ENCODE peak calls at places on chromosome 22, in ten cellular contexts. S is adipocyte, V is right atrium auricular region, M is HAP-1, B is GM23338, I is neuronal stem cell, E is pancreas, Z is heart right ventricle, G is tibial nerve, L is tibial artery. D is an unnamed sample. For H3K4me1 and H3K36me3, the result is how much of the 10 kb centered on the place peaks cover.

GRCh38 chr22:31739795-31740201 is 10.1 kb downstream of the PRR14L start:
- DNase-seq in S (no peak), V (no peak), M (no peak), B (no peak), I (no peak), E (peak), Z (no peak), G (no peak), L (no peak), D (no peak)

GRCh38 chr22:44351685-44352377 is 39.1 kb upstream of the SHISAL1 start:
- DNase-seq in S (peak), V (peak), M (peak), B (peak), I (no peak), E (no peak), Z (no peak), G (no peak), L (no peak), D (no peak)

GRCh38 chr22:24435861-24436351 is 8.5 kb downstream of the ADORA2A start:
- DNase-seq in S (no peak), V (no peak), M (no peak), B (no peak), I (no peak), E (no peak), Z (no peak), G (no peak), L (no peak), D (peak)

GRCh38 chr22:23218867-23219251 is 38.5 kb downstream of the BCR start:
- DNase-seq in S (peak), V (no peak), M (peak), B (peak), I (no peak), E (peak), Z (no peak), G (no peak), L (no peak), D (no peak)

GRCh38 chr22:43375951-43376455 is 32.8 kb upstream of the SCUBE1 start:
- DNase-seq in S (no peak), V (no peak), M (no peak), B (no peak), I (no peak), E (no peak), Z (no peak), G (no peak), L (no peak), D (no peak)

GRCh38 chr22:44108076-44108475 is 72.6 kb upstream of the PARVG start:
- DNase-seq in S (no peak), V (no peak), M (peak), B (no peak), I (no peak), E (no peak), Z (no peak), G (no peak), L (no peak), D (peak)

GRCh38 chr22:41288245-41288946 is 2.4 kb upstream of the RANGAP1 start:
- DNase-seq in S (peak), V (no peak), M (no peak), B (peak), I (no peak), E (peak), Z (peak), G (no peak), L (no peak), D (no peak)

GRCh38 chr22:23539135-23539838 is 40.8 kb downstream of the IGLL1 start:
- DNase-seq in S (peak), V (peak), M (peak), B (peak), I (peak), E (peak), Z (peak), G (peak), L (peak), D (peak)

GRCh38 chr22:48475661-48476345 is 1351.9 kb downstream of the BRD1 start:
- DNase-seq in S (no peak), V (no peak), M (no peak), B (no peak), I (no peak), E (no peak), Z (no peak), G (no peak), L (no peak), D (no peak)

GRCh38 chr22:43956805-43957463 is 1.7 kb downstream of the SAMM50 start:
- DNase-seq in S (no peak), V (no peak), M (no peak), B (peak), I (no peak), E (no peak), Z (peak), G (no peak), L (no peak), D (no peak)

GRCh38 chr22:26259510-26259909 is 90.2 kb downstream of the SEZ6L start:
- DNase-seq in S (peak), V (no peak), M (peak), B (peak), I (peak), E (no peak), Z (peak), G (no peak), L (no peak), D (peak)

GRCh38 chr22:44625421-44625760 is 76.6 kb upstream of the PRR5 start:
- DNase-seq in S (no peak), V (no peak), M (no peak), B (no peak), I (no peak), E (no peak), Z (no peak), G (no peak), L (no peak), D (no peak)

GRCh38 chr22:47782461-47783075 is 1020.1 kb downstream of the TBC1D22A start:
- DNase-seq in S (no peak), V (peak), M (no peak), B (no peak), I (no peak), E (no peak), Z (no peak), G (no peak), L (no peak), D (no peak)

GRCh38 chr22:30541979-30542810 is 4.3 kb downstream of the SEC14L6 start:
- DNase-seq in S (peak), V (no peak), M (no peak), B (peak), I (peak), E (peak), Z (no peak), G (no peak), L (no peak), D (no peak)

GRCh38 chr22:45185718-45186511 is 22.2 kb downstream of the NUP50 start:
- DNase-seq in S (no peak), V (no peak), M (no peak), B (no peak), I (no peak), E (no peak), Z (no peak), G (no peak), L (no peak), D (no peak)

GRCh38 chr22:41367039-41367679 is 14.6 kb upstream of the TEF start:
- DNase-seq in S (peak), V (peak), M (peak), B (peak), I (no peak), E (peak), Z (peak), G (peak), L (peak), D (peak)

GRCh38 chr22:27554106-27554814 is 247.3 kb downstream of the MN1 start:
- DNase-seq in S (peak), V (no peak), M (peak), B (no peak), I (no peak), E (no peak), Z (no peak), G (no peak), L (no peak), D (no peak)

GRCh38 chr22:23117890-23118646 is 23.7 kb downstream of the RSPH14 start:
- DNase-seq in S (no peak), V (no peak), M (no peak), B (no peak), I (no peak), E (no peak), Z (no peak), G (no peak), L (no peak), D (no peak)

GRCh38 chr22:20424553-20424936 is 13.1 kb downstream of the SCARF2 start:
- DNase-seq in S (no peak), V (no peak), M (no peak), B (no peak), I (no peak), E (no peak), Z (no peak), G (no peak), L (no peak), D (no peak)

GRCh38 chr22:17706451-17706900 is 67.8 kb downstream of the BID start:
- DNase-seq in S (peak), V (no peak), M (no peak), B (peak), I (no peak), E (no peak), Z (peak), G (peak), L (peak), D (peak)

GRCh38 chr22:30830907-30831306 is 136.2 kb downstream of the OSBP2 start:
- DNase-seq in S (peak), V (no peak), M (no peak), B (peak), I (no peak), E (no peak), Z (peak), G (no peak), L (no peak), D (peak)

GRCh38 chr22:40385041-40385782 is 14.8 kb downstream of the SGSM3 start:
- DNase-seq in S (no peak), V (no peak), M (no peak), B (no peak), I (no peak), E (no peak), Z (no peak), G (no peak), L (no peak), D (no peak)

GRCh38 chr22:48079505-48080295 is 1317.2 kb downstream of the TBC1D22A start:
- DNase-seq in S (no peak), V (no peak), M (no peak), B (no peak), I (no peak), E (no peak), Z (no peak), G (no peak), L (no peak), D (no peak)

GRCh38 chr22:42708393-42708792 is 12.3 kb downstream of the A4GALT start:
- DNase-seq in S (no peak), V (no peak), M (no peak), B (no peak), I (no peak), E (no peak), Z (no peak), G (no peak), L (no peak), D (no peak)

GRCh38 chr22:32615874-32616564 is 141.4 kb downstream of the FBXO7 start:
- DNase-seq in S (no peak), V (no peak), M (peak), B (peak), I (no peak), E (no peak), Z (no peak), G (no peak), L (no peak), D (no peak)

GRCh38 chr22:19948057-19948760 is 6.6 kb upstream of the TXNRD2 start:
- DNase-seq in S (no peak), V (no peak), M (no peak), B (no peak), I (no peak), E (no peak), Z (no peak), G (no peak), L (no peak), D (no peak)

GRCh38 chr22:43392385-43392989 is 19.3 kb upstream of the MPPED1 start:
- DNase-seq in S (no peak), V (no peak), M (no peak), B (no peak), I (no peak), E (no peak), Z (no peak), G (no peak), L (no peak), D (no peak)

GRCh38 chr22:47561115-47561675 is 798.7 kb downstream of the TBC1D22A start:
- DNase-seq in S (no peak), V (no peak), M (no peak), B (no peak), I (no peak), E (no peak), Z (no peak), G (no peak), L (no peak), D (no peak)

GRCh38 chr22:17087176-17088131 is 2.7 kb downstream of the IL17RA start:
- DNase-seq in S (peak), V (no peak), M (no peak), B (no peak), I (no peak), E (no peak), Z (no peak), G (no peak), L (no peak), D (no peak)

GRCh38 chr22:42645938-42646568 is 3.1 kb downstream of the CYB5R3 start:
- DNase-seq in S (no peak), V (no peak), M (no peak), B (no peak), I (no peak), E (no peak), Z (no peak), G (no peak), L (no peak), D (no peak)

GRCh38 chr22:42928969-42929837 is 72.1 kb upstream of the ARFGAP3 start:
- DNase-seq in S (peak), V (peak), M (no peak), B (no peak), I (no peak), E (no peak), Z (no peak), G (peak), L (peak), D (no peak)

GRCh38 chr22:30422481-30423295 is 2.9 kb upstream of the MTFP1 start:
- DNase-seq in S (peak), V (peak), M (peak), B (peak), I (peak), E (peak), Z (peak), G (peak), L (peak), D (peak)

GRCh38 chr22:46429327-46429853 is 93.9 kb downstream of the TRMU start:
- DNase-seq in S (no peak), V (no peak), M (no peak), B (no peak), I (no peak), E (no peak), Z (no peak), G (no peak), L (no peak), D (no peak)
- H3K4me1 ChIP-seq in S (under half), V (under half), M (under half), B (under half), I (under half), E (under half), Z (under half), G (under half), L (under half), D (under half)

GRCh38 chr22:21686193-21686608 is 20.4 kb downstream of the PPIL2 start:
- DNase-seq in S (no peak), V (no peak), M (no peak), B (no peak), I (no peak), E (no peak), Z (no peak), G (no peak), L (no peak), D (no peak)

GRCh38 chr22:21687685-21688259 is 22.0 kb downstream of the PPIL2 start:
- DNase-seq in S (no peak), V (no peak), M (no peak), B (no peak), I (no peak), E (no peak), Z (no peak), G (no peak), L (no peak), D (no peak)

GRCh38 chr22:21688341-21688705 is 22.5 kb downstream of the PPIL2 start:
- DNase-seq in S (no peak), V (no peak), M (no peak), B (no peak), I (no peak), E (no peak), Z (no peak), G (no peak), L (no peak), D (no peak)

GRCh38 chr22:21685164-21685513 is 19.3 kb downstream of the PPIL2 start:
- DNase-seq in S (no peak), V (no peak), M (no peak), B (no peak), I (no peak), E (no peak), Z (no peak), G (no peak), L (no peak), D (no peak)

GRCh38 chr22:21686634-21687393 is 21.0 kb downstream of the PPIL2 start:
- DNase-seq in S (no peak), V (no peak), M (no peak), B (no peak), I (no peak), E (peak), Z (no peak), G (no peak), L (no peak), D (no peak)
- H3K36me3 ChIP-seq in S (half or more), V (half or more), M (under half), B (under half), I (under half), E (under half), Z (under half), G (half or more), L (half or more), D (half or more)

GRCh38 chr22:37318255-37319109 is 36.2 kb downstream of the CYTH4 start:
- DNase-seq in S (no peak), V (no peak), M (no peak), B (no peak), I (no peak), E (no peak), Z (no peak), G (no peak), L (no peak), D (peak)
- H3K4me1 ChIP-seq in S (under half), V (under half), M (under half), B (under half), I (under half), E (under half), Z (under half), G (under half), L (under half), D (under half)

GRCh38 chr22:49787861-49788260 is 39.8 kb downstream of the BRD1 start:
- DNase-seq in S (no peak), V (no peak), M (no peak), B (no peak), I (no peak), E (no peak), Z (no peak), G (no peak), L (no peak), D (no peak)
- H3K36me3 ChIP-seq in S (half or more), V (under half), M (half or more), B (under half), I (half or more), E (under half), Z (under half), G (half or more), L (half or more), D (half or more)

GRCh38 chr22:49479566-49479965 is 348.1 kb downstream of the BRD1 start:
- DNase-seq in S (no peak), V (no peak), M (no peak), B (no peak), I (no peak), E (no peak), Z (no peak), G (no peak), L (no peak), D (no peak)
- H3K4me1 ChIP-seq in S (under half), V (under half), M (under half), B (under half), I (under half), E (under half), Z (under half), G (under half), L (under half), D (under half)

DNA sequence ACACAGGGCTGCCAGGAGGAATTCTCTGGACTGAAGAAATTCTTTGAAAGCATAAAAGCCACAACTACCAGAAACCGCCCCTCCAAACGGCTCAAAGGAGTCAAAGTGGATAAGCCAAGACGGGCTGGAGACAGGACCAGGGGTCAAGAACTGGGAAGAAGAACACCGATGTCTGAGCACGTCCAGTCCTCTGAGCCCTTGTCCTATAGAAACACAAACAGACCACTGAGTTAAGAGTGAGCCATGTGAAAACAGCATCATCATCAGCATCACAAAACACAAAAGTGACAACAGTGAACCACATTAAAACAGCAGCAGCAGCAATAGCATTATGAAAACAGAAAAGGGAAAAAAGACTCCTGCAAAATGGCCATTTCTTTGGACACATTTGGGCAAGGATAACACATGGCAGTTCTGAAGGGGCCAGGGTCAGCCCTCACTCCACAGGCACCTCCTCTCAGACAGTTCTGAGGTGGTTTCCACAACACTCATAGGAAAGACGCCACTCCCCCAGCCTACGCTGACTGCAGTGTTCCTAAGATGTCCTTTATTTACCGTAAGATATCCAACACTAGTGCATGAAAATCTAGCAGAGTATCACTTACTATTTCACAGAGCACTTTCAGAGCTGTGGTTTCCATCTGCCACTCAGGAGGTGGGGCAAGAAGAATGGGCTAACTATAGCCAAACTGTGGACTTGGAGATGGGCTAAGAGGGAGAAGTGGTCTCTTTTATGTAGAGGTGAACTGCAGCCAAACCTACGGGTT is 28.6 kb upstream of the YPEL1 start:
- DNase-seq in S (no peak), V (no peak), M (no peak), B (no peak), I (no peak), E (no peak), Z (no peak), G (no peak), L (no peak), D (no peak)
- H3K36me3 ChIP-seq in S (half or more), V (half or more), M (half or more), B (under half), I (half or more), E (half or more), Z (under half), G (half or more), L (half or more), D (half or more)

GRCh38 chr22:39147335-39148023 is 5.0 kb downstream of the CBX7 start:
- DNase-seq in S (no peak), V (no peak), M (no peak), B (no peak), I (no peak), E (no peak), Z (no peak), G (no peak), L (peak), D (peak)
- H3K4me1 ChIP-seq in S (under half), V (half or more), M (under half), B (under half), I (under half), E (under half), Z (half or more), G (half or more), L (half or more), D (half or more)

D was measured in heart left ventricle.